ENCODE peak calls at places on chromosomes 5 and 9, in four cellular contexts. U, Y, X and H are unnamed samples.

GRCh38 chr9:136551401-136552116 is 5.7 kb upstream of the NOTCH1 start:
- DNase-seq in U (peak; percentile 80), Y (peak; percentile 90), X (no peak), H (peak; percentile 85)

GRCh38 chr5:133467712-133468463 is 144.5 kb downstream of the FSTL4 start:
- DNase-seq in U (no peak), Y (no peak), X (no peak), H (no peak)

GRCh38 chr9:75152416-75152815 is 64.1 kb downstream of the OSTF1 start:
- DNase-seq in U (no peak), Y (no peak), X (no peak), H (no peak)

GRCh38 chr9:69549310-69550202 is 122.6 kb downstream of the APBA1 start:
- DNase-seq in U (no peak), Y (no peak), X (no peak), H (no peak)

GRCh38 chr5:3604501-3604900 is 8.9 kb downstream of the IRX1 start:
- DNase-seq in U (no peak), Y (no peak), X (no peak), H (no peak)

GRCh38 chr9:115925424-115925823 is 228.2 kb upstream of the PAPPA start:
- DNase-seq in U (no peak), Y (no peak), X (no peak), H (no peak)

GRCh38 chr5:4700082-4700481 is 440.0 kb upstream of the ADAMTS16 start:
- DNase-seq in U (peak; percentile 60), Y (no peak), X (peak; percentile 54), H (peak; percentile 65)

GRCh38 chr9:119195521-119195920 is 173.7 kb downstream of the BRINP1 start:
- DNase-seq in U (no peak), Y (no peak), X (no peak), H (no peak)

GRCh38 chr5:139543423-139543991 is 17.6 kb upstream of the UBE2D2 start:
- DNase-seq in U (peak; percentile 78), Y (peak; percentile 19), X (peak; percentile 67), H (peak; percentile 75)

GRCh38 chr9:35355954-35356353 is 134.0 kb upstream of the RUSC2 start:
- DNase-seq in U (no peak), Y (no peak), X (no peak), H (no peak)

GRCh38 chr5:157559301-157559700 is 16.3 kb downstream of the ADAM19 start:
- DNase-seq in U (no peak), Y (no peak), X (no peak), H (no peak)

GRCh38 chr5:80411589-80412219 is 3.8 kb downstream of the ZFYVE16 start:
- DNase-seq in U (no peak), Y (no peak), X (no peak), H (no peak)

GRCh38 chr9:131963087-131963715 is 116.5 kb downstream of the MED27 start:
- DNase-seq in U (no peak), Y (no peak), X (no peak), H (no peak)

GRCh38 chr5:83199126-83199525 is 121.8 kb downstream of the XRCC4 start:
- DNase-seq in U (no peak), Y (no peak), X (no peak), H (no peak)

GRCh38 chr5:106522296-106522695 is 1148.4 kb downstream of the EFNA5 start:
- DNase-seq in U (no peak), Y (no peak), X (no peak), H (no peak)

GRCh38 chr9:129356871-129357772 is 179.1 kb upstream of the IER5L start:
- DNase-seq in U (no peak), Y (no peak), X (no peak), H (no peak)

GRCh38 chr5:178516836-178517235 is 73.4 kb downstream of the COL23A1 start:
- DNase-seq in U (no peak), Y (no peak), X (no peak), H (no peak)

GRCh38 chr5:164898705-164899104 is 1393.3 kb downstream of the MAT2B start:
- DNase-seq in U (no peak), Y (no peak), X (no peak), H (no peak)

GRCh38 chr9:27118916-27119315 is 9.9 kb downstream of the TEK start:
- DNase-seq in U (no peak), Y (no peak), X (no peak), H (no peak)

GRCh38 chr5:84085387-84086041 is 299.2 kb downstream of the EDIL3 start:
- DNase-seq in U (no peak), Y (no peak), X (no peak), H (no peak)

GRCh38 chr5:60463179-60463868 is 236.6 kb downstream of the DEPDC1B start:
- DNase-seq in U (no peak), Y (no peak), X (no peak), H (no peak)

GRCh38 chr5:132459031-132459982 is 31.3 kb downstream of the IRF1 start:
- DNase-seq in U (no peak), Y (no peak), X (no peak), H (no peak)

GRCh38 chr5:141508440-141508807 is 19.5 kb downstream of the PCDHGC5 start:
- DNase-seq in U (no peak), Y (no peak), X (no peak), H (no peak)

GRCh38 chr9:89022902-89023301 is 31.6 kb downstream of the S1PR3 start:
- DNase-seq in U (no peak), Y (peak; percentile 75), X (no peak), H (peak; percentile 84)

GRCh38 chr5:145450286-145450969 is 384.7 kb downstream of the PRELID2 start:
- DNase-seq in U (no peak), Y (no peak), X (no peak), H (no peak)

GRCh38 chr9:95498641-95499040 is 18.1 kb downstream of the PTCH1 start:
- DNase-seq in U (no peak), Y (no peak), X (no peak), H (no peak)

GRCh38 chr9:90044263-90044662 is 439.5 kb downstream of the GADD45G start:
- DNase-seq in U (no peak), Y (no peak), X (no peak), H (no peak)

GRCh38 chr5:81425569-81425968 is 31.6 kb upstream of the ACOT12 start:
- DNase-seq in U (no peak), Y (no peak), X (no peak), H (no peak)

GRCh38 chr5:37668524-37669047 is 171.3 kb downstream of the GDNF start:
- DNase-seq in U (peak; percentile 85), Y (no peak), X (peak; percentile 67), H (peak; percentile 75)

DNA sequence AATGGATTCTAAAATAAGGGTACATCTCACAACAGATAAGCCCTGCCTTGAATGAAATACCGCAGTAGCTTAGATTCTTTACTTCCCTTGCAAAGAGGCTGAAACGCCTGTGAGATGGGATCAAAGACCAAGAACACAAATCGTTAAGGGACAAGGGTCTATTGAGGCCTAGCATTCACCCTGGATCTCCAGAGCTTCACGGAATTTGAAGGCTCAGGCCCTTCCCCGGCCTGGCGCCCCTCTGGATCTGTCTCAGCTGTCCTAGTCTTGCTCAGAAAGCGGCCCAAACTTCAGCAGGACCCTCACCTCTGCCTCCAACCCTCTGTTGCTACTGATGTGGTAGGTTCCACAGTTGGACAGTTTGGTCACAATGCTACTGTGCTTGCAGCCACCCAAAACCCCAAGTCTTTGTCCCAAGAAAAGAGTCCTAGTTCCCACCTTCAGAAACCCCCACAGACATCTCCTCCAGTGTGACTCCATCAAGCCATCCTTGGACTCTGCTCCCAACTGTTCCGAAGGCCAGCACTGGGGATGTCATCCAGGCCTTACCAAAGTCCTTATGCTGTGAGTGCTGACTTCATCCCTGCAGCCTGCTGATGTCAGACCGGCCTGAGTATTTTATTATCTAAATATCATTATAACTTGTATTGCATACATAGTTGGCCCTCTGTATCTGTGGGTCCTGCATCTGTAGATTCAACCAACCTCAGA is 9.4 kb downstream of the CORO2A start:
- DNase-seq in U (peak; percentile 21), Y (no peak), X (no peak), H (no peak)
- H3K4me1 ChIP-seq in U (no peaks in the 10 kb centered on the region), Y (no peaks in the 10 kb centered on the region), X (no peaks in the 10 kb centered on the region), H (no peaks in the 10 kb centered on the region)

GRCh38 chr5:76528547-76529334 is 94.5 kb downstream of the F2RL2 start:
- DNase-seq in U (no peak), Y (no peak), X (no peak), H (no peak)

GRCh38 chr5:76532061-76532460 is 91.1 kb downstream of the F2RL2 start:
- DNase-seq in U (no peak), Y (no peak), X (no peak), H (no peak)

GRCh38 chr5:76526950-76527349 is 96.3 kb downstream of the F2RL2 start:
- DNase-seq in U (no peak), Y (no peak), X (no peak), H (no peak)

GRCh38 chr5:76527685-76528161 is 95.5 kb downstream of the F2RL2 start:
- DNase-seq in U (no peak), Y (no peak), X (no peak), H (no peak)

DNA sequence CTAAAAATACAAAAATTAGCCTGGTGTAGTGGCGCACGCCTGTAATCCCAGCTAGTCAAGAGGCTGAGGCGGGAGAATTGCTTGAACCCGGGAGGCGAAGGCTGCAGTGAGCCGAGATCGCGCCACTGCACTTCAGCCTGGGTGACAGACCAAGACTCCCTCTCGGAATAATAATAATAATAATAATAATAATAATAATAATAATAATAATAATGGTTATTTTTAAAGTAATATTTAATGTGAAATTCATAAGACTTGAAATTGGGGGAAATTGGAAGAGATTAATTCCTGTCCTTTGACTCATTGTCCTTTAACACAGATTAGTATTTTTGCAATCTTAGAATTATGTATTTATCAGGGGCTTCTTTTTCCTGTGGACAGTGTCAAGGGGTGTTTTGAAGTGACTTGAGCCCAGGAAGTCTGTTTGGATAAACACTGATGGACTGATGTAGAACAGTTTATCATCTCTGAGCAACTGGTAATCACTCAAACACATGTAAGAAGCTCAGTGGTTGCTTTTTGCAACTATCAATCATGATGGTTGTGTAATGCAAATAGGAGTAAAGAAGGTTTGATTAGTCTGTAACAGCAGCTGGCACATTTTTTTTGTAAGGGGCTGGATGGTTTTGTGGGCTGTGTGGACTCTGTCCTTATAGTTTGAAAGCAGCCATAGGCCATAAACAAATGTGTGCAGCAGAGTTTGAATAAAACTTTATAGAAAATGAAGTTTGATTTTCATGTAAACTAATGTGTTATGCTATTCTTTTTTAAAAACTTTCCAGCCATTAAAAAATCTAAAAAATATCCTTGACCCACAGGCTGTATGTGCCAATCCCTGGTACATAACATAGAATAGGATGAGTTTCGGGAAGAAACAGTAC is 93.5 kb downstream of the F2RL2 start:
- DNase-seq in U (no peak), Y (no peak), X (no peak), H (no peak)
- H3K4me1 ChIP-seq in U (no peaks in the 10 kb centered on the region), Y (no peaks in the 10 kb centered on the region), X (peaks cover 18% of the 10 kb centered on the region), H (no peaks in the 10 kb centered on the region)

GRCh38 chr5:54645888-54646284 is 128.3 kb downstream of the SNX18 start:
- DNase-seq in U (no peak), Y (no peak), X (no peak), H (no peak)
- H3K4me1 ChIP-seq in U (peaks cover 7% of the 10 kb centered on the region), Y (no peaks in the 10 kb centered on the region), X (no peaks in the 10 kb centered on the region), H (no peaks in the 10 kb centered on the region)

DNA sequence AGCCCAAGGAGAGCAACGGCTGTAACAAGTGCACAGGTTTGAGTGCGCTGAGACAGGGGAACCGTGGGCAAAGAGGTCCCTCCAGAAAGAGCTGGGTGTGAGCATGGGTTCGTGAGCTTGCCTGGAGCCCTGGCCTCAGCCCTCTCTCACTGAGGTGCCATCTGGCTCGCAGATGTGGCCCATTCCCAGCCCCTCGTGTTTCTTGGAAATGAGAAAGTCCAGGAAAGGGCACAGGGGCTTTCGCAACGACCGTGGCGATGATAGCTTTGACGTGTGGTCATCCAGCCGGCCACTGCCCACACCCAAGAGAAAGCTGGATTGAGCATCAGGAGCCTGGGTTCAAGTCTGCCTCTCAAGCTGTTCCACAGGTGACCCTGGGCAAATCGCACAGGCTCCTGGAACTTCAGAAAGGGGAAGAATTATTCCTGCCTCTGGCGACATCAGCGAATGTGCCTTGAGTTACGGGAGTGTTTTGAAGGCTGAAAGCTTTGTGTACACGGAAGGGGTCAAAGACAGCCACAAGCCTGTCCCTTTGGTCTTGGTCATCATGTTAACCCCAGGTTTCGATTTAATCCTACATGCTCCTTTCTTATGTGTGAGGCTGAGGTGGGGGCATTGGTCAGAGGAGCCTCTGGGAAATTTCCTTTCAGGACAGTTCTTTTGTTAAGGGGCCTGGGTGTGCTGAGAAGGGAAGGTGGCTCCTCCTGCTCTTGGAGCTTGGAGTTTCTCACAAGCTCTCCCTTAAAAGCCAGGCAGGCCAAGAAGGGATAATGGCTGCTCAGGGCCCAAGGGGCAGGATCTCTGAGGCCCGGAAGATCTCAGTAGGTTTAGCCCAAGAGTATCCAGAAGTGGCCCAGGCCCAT is 41.6 kb upstream of the IL17B start:
- DNase-seq in U (peak; percentile 60), Y (peak; percentile 77), X (no peak), H (no peak)
- H3K4me1 ChIP-seq in U (peaks cover 10% of the 10 kb centered on the region), Y (peaks cover 18% of the 10 kb centered on the region), X (no peaks in the 10 kb centered on the region), H (peaks cover 94% of the 10 kb centered on the region)